ENCODE peak calls at places on chromosomes 1 and 21, in eight cellular contexts. One of them, this sample, is unnamed.

GRCh38 chr21:26070822-26071425 is 99.6 kb downstream of the APP start:
- DNase-seq in fibroblast of lung: peak
- DNase-seq in CD8-positive, alpha-beta memory T cell: no peak
- DNase-seq in A549: peak
- DNase-seq in left ventricle myocardium inferior: no peak
- DNase-seq in OCI-LY7: peak
- DNase-seq in adrenal gland: no peak
- DNase-seq in thoracic aorta: no peak
- DNase-seq in this sample: no peak

GRCh38 chr1:224169876-224170275 is 13.2 kb upstream of the DEGS1 start:
- DNase-seq in thoracic aorta: no peak
- DNase-seq in CD8-positive, alpha-beta memory T cell: no peak
- DNase-seq in A549: no peak
- DNase-seq in fibroblast of lung: no peak
- DNase-seq in adrenal gland: no peak
- DNase-seq in OCI-LY7: no peak
- DNase-seq in left ventricle myocardium inferior: no peak
- DNase-seq in this sample: no peak

GRCh38 chr1:168504064-168504837 is 39.5 kb downstream of the XCL2 start:
- DNase-seq in adrenal gland: peak
- DNase-seq in A549: peak
- DNase-seq in thoracic aorta: peak
- DNase-seq in OCI-LY7: no peak
- DNase-seq in fibroblast of lung: peak
- DNase-seq in CD8-positive, alpha-beta memory T cell: no peak
- DNase-seq in left ventricle myocardium inferior: no peak
- DNase-seq in this sample: peak

GRCh38 chr1:65149391-65149729 is 1.4 kb downstream of the AK4 start:
- DNase-seq in left ventricle myocardium inferior: no peak
- DNase-seq in A549: no peak
- DNase-seq in thoracic aorta: no peak
- DNase-seq in adrenal gland: no peak
- DNase-seq in fibroblast of lung: no peak
- DNase-seq in CD8-positive, alpha-beta memory T cell: no peak
- DNase-seq in OCI-LY7: no peak
- DNase-seq in this sample: no peak

GRCh38 chr21:44356636-44357035 is 3.2 kb downstream of the TRPM2 start:
- DNase-seq in A549: no peak
- DNase-seq in left ventricle myocardium inferior: no peak
- DNase-seq in OCI-LY7: no peak
- DNase-seq in fibroblast of lung: no peak
- DNase-seq in thoracic aorta: no peak
- DNase-seq in adrenal gland: no peak
- DNase-seq in CD8-positive, alpha-beta memory T cell: no peak
- DNase-seq in this sample: no peak

GRCh38 chr1:198823626-198824025 is 184.8 kb downstream of the PTPRC start:
- DNase-seq in CD8-positive, alpha-beta memory T cell: no peak
- DNase-seq in adrenal gland: no peak
- DNase-seq in fibroblast of lung: peak
- DNase-seq in left ventricle myocardium inferior: no peak
- DNase-seq in A549: no peak
- DNase-seq in OCI-LY7: no peak
- DNase-seq in thoracic aorta: no peak
- DNase-seq in this sample: no peak

GRCh38 chr1:108593448-108593847 is 33.5 kb downstream of the EEIG2 start:
- DNase-seq in thoracic aorta: no peak
- DNase-seq in left ventricle myocardium inferior: no peak
- DNase-seq in adrenal gland: no peak
- DNase-seq in A549: no peak
- DNase-seq in fibroblast of lung: no peak
- DNase-seq in CD8-positive, alpha-beta memory T cell: no peak
- DNase-seq in OCI-LY7: no peak
- DNase-seq in this sample: no peak

GRCh38 chr21:38299651-38300050 is 42.9 kb downstream of the KCNJ15 start:
- DNase-seq in left ventricle myocardium inferior: no peak
- DNase-seq in OCI-LY7: no peak
- DNase-seq in A549: no peak
- DNase-seq in fibroblast of lung: no peak
- DNase-seq in CD8-positive, alpha-beta memory T cell: no peak
- DNase-seq in thoracic aorta: no peak
- DNase-seq in adrenal gland: no peak
- DNase-seq in this sample: no peak

GRCh38 chr1:118077331-118078055 is 107.5 kb downstream of the SPAG17 start:
- DNase-seq in left ventricle myocardium inferior: no peak
- DNase-seq in thoracic aorta: no peak
- DNase-seq in adrenal gland: no peak
- DNase-seq in OCI-LY7: no peak
- DNase-seq in A549: peak
- DNase-seq in fibroblast of lung: peak
- DNase-seq in CD8-positive, alpha-beta memory T cell: no peak
- DNase-seq in this sample: no peak

GRCh38 chr1:247295274-247295684 is 36.4 kb downstream of the ZNF496 start:
- DNase-seq in fibroblast of lung: no peak
- DNase-seq in OCI-LY7: no peak
- DNase-seq in thoracic aorta: no peak
- DNase-seq in adrenal gland: no peak
- DNase-seq in CD8-positive, alpha-beta memory T cell: no peak
- DNase-seq in left ventricle myocardium inferior: no peak
- DNase-seq in A549: no peak
- DNase-seq in this sample: no peak

GRCh38 chr1:115982399-115982798 is 6.1 kb downstream of the SLC22A15 start:
- DNase-seq in fibroblast of lung: no peak
- DNase-seq in thoracic aorta: no peak
- DNase-seq in CD8-positive, alpha-beta memory T cell: no peak
- DNase-seq in OCI-LY7: no peak
- DNase-seq in adrenal gland: no peak
- DNase-seq in A549: no peak
- DNase-seq in left ventricle myocardium inferior: no peak
- DNase-seq in this sample: no peak

GRCh38 chr1:156931553-156931952 is 11.1 kb downstream of the LRRC71 start:
- DNase-seq in OCI-LY7: no peak
- DNase-seq in adrenal gland: no peak
- DNase-seq in CD8-positive, alpha-beta memory T cell: no peak
- DNase-seq in fibroblast of lung: peak
- DNase-seq in thoracic aorta: no peak
- DNase-seq in A549: no peak
- DNase-seq in left ventricle myocardium inferior: no peak
- DNase-seq in this sample: no peak

GRCh38 chr1:234852659-234853058 is 242.7 kb upstream of the IRF2BP2 start:
- DNase-seq in left ventricle myocardium inferior: no peak
- DNase-seq in CD8-positive, alpha-beta memory T cell: no peak
- DNase-seq in adrenal gland: no peak
- DNase-seq in OCI-LY7: no peak
- DNase-seq in A549: no peak
- DNase-seq in fibroblast of lung: no peak
- DNase-seq in thoracic aorta: no peak
- DNase-seq in this sample: no peak

GRCh38 chr1:234849824-234850223 is 239.8 kb upstream of the IRF2BP2 start:
- DNase-seq in CD8-positive, alpha-beta memory T cell: no peak
- DNase-seq in fibroblast of lung: no peak
- DNase-seq in A549: peak
- DNase-seq in thoracic aorta: no peak
- DNase-seq in left ventricle myocardium inferior: no peak
- DNase-seq in adrenal gland: no peak
- DNase-seq in OCI-LY7: no peak
- DNase-seq in this sample: no peak

GRCh38 chr1:234848972-234849641 is 239.1 kb upstream of the IRF2BP2 start:
- DNase-seq in OCI-LY7: no peak
- DNase-seq in CD8-positive, alpha-beta memory T cell: no peak
- DNase-seq in thoracic aorta: no peak
- DNase-seq in A549: peak
- DNase-seq in fibroblast of lung: peak
- DNase-seq in left ventricle myocardium inferior: no peak
- DNase-seq in adrenal gland: no peak
- DNase-seq in this sample: peak

GRCh38 chr1:234853906-234854647 is 244.1 kb upstream of the IRF2BP2 start:
- DNase-seq in A549: no peak
- DNase-seq in adrenal gland: no peak
- DNase-seq in fibroblast of lung: no peak
- DNase-seq in CD8-positive, alpha-beta memory T cell: no peak
- DNase-seq in left ventricle myocardium inferior: no peak
- DNase-seq in OCI-LY7: no peak
- DNase-seq in thoracic aorta: no peak
- DNase-seq in this sample: no peak

GRCh38 chr1:234851450-234852438 is 241.8 kb upstream of the IRF2BP2 start:
- DNase-seq in fibroblast of lung: no peak
- DNase-seq in OCI-LY7: peak
- DNase-seq in left ventricle myocardium inferior: no peak
- DNase-seq in A549: peak
- DNase-seq in thoracic aorta: no peak
- DNase-seq in adrenal gland: peak
- DNase-seq in CD8-positive, alpha-beta memory T cell: no peak
- DNase-seq in this sample: peak
- H3K4me3 ChIP-seq in fibroblast of lung: no peak
- H3K4me3 ChIP-seq in OCI-LY7: no peak
- H3K4me3 ChIP-seq in left ventricle myocardium inferior: no peak
- H3K4me3 ChIP-seq in A549: no peak
- H3K4me3 ChIP-seq in thoracic aorta: no peak
- H3K4me3 ChIP-seq in adrenal gland: no peak
- H3K4me3 ChIP-seq in CD8-positive, alpha-beta memory T cell: no peak
- H3K4me3 ChIP-seq in this sample: no peak

DNA sequence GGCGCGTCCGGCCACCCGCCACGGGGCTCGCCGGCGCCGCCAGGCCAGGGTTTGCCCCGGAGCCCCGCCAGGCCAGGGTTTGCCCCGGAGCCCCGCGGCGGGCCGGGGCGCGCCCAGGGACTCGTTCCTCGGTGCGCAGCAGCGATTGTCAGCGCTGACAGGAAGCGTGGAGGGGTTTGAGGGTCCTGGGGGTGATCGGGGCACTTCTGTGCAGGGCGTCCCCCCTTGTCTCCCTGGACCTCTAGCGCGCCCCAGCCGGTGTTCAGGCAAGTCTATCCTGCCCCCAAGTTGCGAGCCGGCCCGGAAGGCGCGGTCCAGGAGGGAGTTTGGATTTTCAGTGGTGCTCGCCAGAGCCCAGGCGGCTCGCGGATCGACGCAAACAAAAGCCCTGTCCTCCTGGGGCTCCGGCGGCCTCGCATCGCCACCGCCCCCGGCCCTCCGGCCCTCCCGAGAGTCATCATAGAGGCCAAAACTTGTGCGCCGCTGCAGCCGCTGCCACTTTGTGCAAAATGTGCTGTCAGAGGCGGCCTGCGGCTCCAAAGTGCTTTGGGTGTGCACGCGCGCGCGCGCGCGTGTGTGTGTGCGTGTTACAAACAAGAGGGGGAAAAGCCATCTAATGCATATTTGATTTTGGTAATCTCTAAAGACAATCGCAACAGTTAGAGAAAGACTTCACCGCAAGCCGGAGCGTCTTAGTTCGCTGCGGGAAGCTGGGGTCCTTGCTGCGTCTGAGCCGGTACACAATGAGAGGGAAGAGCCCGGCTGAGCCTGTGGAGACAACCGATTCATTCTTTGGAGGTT is 1.0 kb downstream of the ROR1 start:
- DNase-seq in A549: peak
- DNase-seq in adrenal gland: no peak
- DNase-seq in left ventricle myocardium inferior: peak
- DNase-seq in OCI-LY7: peak
- DNase-seq in fibroblast of lung: peak
- DNase-seq in thoracic aorta: no peak
- DNase-seq in CD8-positive, alpha-beta memory T cell: no peak
- DNase-seq in this sample: no peak
- H3K4me3 ChIP-seq in A549: peak
- H3K4me3 ChIP-seq in adrenal gland: peak
- H3K4me3 ChIP-seq in left ventricle myocardium inferior: peak
- H3K4me3 ChIP-seq in OCI-LY7: peak
- H3K4me3 ChIP-seq in fibroblast of lung: peak
- H3K4me3 ChIP-seq in thoracic aorta: peak
- H3K4me3 ChIP-seq in CD8-positive, alpha-beta memory T cell: no peak
- H3K4me3 ChIP-seq in this sample: peak

DNA sequence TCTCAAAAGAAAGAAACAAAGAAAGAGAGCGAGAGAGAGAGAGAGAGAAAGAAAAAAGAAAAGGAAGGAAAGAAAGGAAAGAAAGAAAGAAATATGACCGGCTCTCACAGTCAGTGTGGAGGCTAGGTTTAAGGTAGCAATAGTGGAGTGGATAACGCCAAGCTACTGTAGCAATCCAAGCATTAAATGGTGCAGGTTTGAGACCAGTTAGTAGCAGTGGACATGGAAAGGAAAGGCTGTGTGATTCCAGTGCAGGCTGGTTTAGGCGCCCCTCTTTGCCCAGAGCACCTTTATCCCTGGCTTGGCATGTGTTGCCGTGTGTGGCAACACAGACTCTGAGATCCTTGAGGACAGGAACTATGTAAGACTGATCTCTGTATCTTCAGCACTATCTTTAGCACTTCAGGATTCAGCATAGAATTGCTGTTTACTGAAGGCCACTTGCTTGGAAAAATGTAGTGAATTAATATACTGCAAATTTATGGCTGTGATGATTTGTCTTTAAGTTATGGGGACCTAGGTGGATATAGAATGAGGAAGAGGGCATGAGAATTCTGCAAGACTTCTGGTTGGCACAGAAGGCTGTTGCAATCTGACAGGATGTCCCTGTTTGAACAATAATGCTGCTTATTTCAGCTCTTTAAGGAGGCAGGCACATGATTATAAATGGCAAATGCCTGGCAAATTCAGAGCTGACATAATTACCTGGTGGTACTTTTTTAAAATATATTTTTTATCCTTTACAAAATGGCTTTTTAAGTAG is 10.8 kb upstream of the OSBPL9 start:
- DNase-seq in left ventricle myocardium inferior: no peak
- DNase-seq in adrenal gland: no peak
- DNase-seq in fibroblast of lung: no peak
- DNase-seq in CD8-positive, alpha-beta memory T cell: no peak
- DNase-seq in OCI-LY7: no peak
- DNase-seq in A549: peak
- DNase-seq in thoracic aorta: no peak
- DNase-seq in this sample: peak
- H3K4me3 ChIP-seq in left ventricle myocardium inferior: no peak
- H3K4me3 ChIP-seq in adrenal gland: no peak
- H3K4me3 ChIP-seq in fibroblast of lung: no peak
- H3K4me3 ChIP-seq in CD8-positive, alpha-beta memory T cell: no peak
- H3K4me3 ChIP-seq in OCI-LY7: no peak
- H3K4me3 ChIP-seq in A549: no peak
- H3K4me3 ChIP-seq in thoracic aorta: no peak
- H3K4me3 ChIP-seq in this sample: no peak

DNA sequence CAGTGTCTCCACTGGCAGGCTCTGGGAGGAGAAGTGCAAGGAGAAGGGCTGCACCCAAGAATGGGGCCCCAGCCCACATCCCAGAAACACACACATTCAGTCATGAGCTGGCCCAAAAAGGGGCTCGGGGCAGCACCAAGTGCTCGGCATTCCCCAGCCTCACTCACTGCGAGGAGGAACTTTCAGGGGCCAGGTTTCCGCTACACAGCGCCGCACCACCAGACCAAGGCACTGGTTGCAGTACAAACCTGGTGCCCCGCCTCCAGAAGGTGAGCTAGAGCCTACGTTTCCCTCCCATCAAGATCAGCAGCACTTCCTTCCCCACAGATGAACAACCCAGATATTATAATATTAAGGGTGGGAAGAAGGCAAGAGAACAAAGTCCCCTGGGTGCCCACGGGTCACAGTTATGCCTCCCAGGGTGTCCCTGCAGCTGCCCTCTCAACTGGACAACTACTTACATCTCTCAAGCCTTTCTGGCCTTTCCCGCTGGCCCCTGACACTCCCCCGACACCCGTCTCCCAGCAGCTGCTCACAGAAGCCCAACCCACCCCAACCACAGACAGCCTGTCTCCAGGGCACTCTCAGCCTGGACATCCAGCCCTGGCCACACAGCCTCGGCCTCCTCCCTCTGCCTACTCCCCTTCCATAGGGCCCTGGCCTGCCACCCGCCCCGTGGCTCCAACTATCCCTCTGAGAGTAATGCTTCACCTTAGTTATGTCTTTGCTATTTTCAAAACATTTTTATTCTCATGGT is 3.8 kb downstream of the PBXIP1 start:
- DNase-seq in fibroblast of lung: no peak
- DNase-seq in left ventricle myocardium inferior: no peak
- DNase-seq in CD8-positive, alpha-beta memory T cell: peak
- DNase-seq in thoracic aorta: no peak
- DNase-seq in OCI-LY7: peak
- DNase-seq in adrenal gland: peak
- DNase-seq in A549: no peak
- DNase-seq in this sample: no peak
- H3K4me3 ChIP-seq in fibroblast of lung: no peak
- H3K4me3 ChIP-seq in left ventricle myocardium inferior: no peak
- H3K4me3 ChIP-seq in CD8-positive, alpha-beta memory T cell: peak
- H3K4me3 ChIP-seq in thoracic aorta: no peak
- H3K4me3 ChIP-seq in OCI-LY7: peak
- H3K4me3 ChIP-seq in adrenal gland: no peak
- H3K4me3 ChIP-seq in A549: no peak
- H3K4me3 ChIP-seq in this sample: no peak